ENCODE peak calls at places on chromosome 19, in four cellular contexts. One of them, this sample, is unnamed.

GRCh38 chr19:48637948-48638830 is 1.0 kb upstream of the DBP start:
- DNase-seq in nephron progenitor cell: peak
- DNase-seq in astrocyte of the spinal cord: peak
- DNase-seq in stomach: peak
- DNase-seq in this sample: peak

GRCh38 chr19:50478901-50479715 is 2.5 kb upstream of the GARIN5A start:
- DNase-seq in nephron progenitor cell: no peak
- DNase-seq in astrocyte of the spinal cord: peak
- DNase-seq in stomach: no peak
- DNase-seq in this sample: peak

GRCh38 chr19:43624933-43625332 is 5.5 kb upstream of the ZNF428 start:
- DNase-seq in nephron progenitor cell: peak
- DNase-seq in astrocyte of the spinal cord: no peak
- DNase-seq in stomach: peak
- DNase-seq in this sample: peak

GRCh38 chr19:49315111-49315510 is 9.9 kb downstream of the SLC6A16 start:
- DNase-seq in nephron progenitor cell: no peak
- DNase-seq in astrocyte of the spinal cord: no peak
- DNase-seq in stomach: no peak
- DNase-seq in this sample: no peak

GRCh38 chr19:13014921-13015280 is 19.6 kb downstream of the NFIX start:
- DNase-seq in nephron progenitor cell: no peak
- DNase-seq in astrocyte of the spinal cord: no peak
- DNase-seq in stomach: no peak
- DNase-seq in this sample: no peak

GRCh38 chr19:18772620-18773587 is 18.2 kb downstream of the COMP start:
- DNase-seq in nephron progenitor cell: no peak
- DNase-seq in astrocyte of the spinal cord: no peak
- DNase-seq in stomach: no peak
- DNase-seq in this sample: no peak

GRCh38 chr19:41753936-41754529 is 1.3 kb upstream of the CEACAM6 start:
- DNase-seq in nephron progenitor cell: peak
- DNase-seq in astrocyte of the spinal cord: peak
- DNase-seq in stomach: peak
- DNase-seq in this sample: peak

GRCh38 chr19:45528744-45529453 is 21.6 kb downstream of the VASP start:
- DNase-seq in nephron progenitor cell: peak
- DNase-seq in astrocyte of the spinal cord: peak
- DNase-seq in stomach: peak
- DNase-seq in this sample: peak

GRCh38 chr19:50657672-50658437 is 8.6 kb downstream of the C19orf81 start:
- DNase-seq in nephron progenitor cell: peak
- DNase-seq in astrocyte of the spinal cord: peak
- DNase-seq in stomach: peak
- DNase-seq in this sample: peak

GRCh38 chr19:35963514-35963913 is 27.3 kb downstream of the LRFN3 start:
- DNase-seq in nephron progenitor cell: peak
- DNase-seq in astrocyte of the spinal cord: peak
- DNase-seq in stomach: no peak
- DNase-seq in this sample: peak

GRCh38 chr19:46427518-46427917 is 1.2 kb downstream of the PNMA8C start:
- DNase-seq in nephron progenitor cell: no peak
- DNase-seq in astrocyte of the spinal cord: no peak
- DNase-seq in stomach: no peak
- DNase-seq in this sample: no peak

GRCh38 chr19:34733826-34734600 is at the start of gene ZNF181:
- DNase-seq in nephron progenitor cell: peak
- DNase-seq in astrocyte of the spinal cord: peak
- DNase-seq in stomach: peak
- DNase-seq in this sample: peak
- TF ChIP-seq CTCF in nephron progenitor cell: no peak
- TF ChIP-seq CTCF in astrocyte of the spinal cord: no peak
- TF ChIP-seq CTCF in stomach: no peak
- TF ChIP-seq CTCF in this sample: no peak

GRCh38 chr19:5269279-5269678 is 71.3 kb downstream of the PTPRS start:
- DNase-seq in nephron progenitor cell: no peak
- DNase-seq in astrocyte of the spinal cord: no peak
- DNase-seq in stomach: no peak
- DNase-seq in this sample: no peak

GRCh38 chr19:5273782-5274181 is 66.8 kb downstream of the PTPRS start:
- DNase-seq in nephron progenitor cell: no peak
- DNase-seq in astrocyte of the spinal cord: no peak
- DNase-seq in stomach: no peak
- DNase-seq in this sample: no peak

GRCh38 chr19:5268801-5269200 is 71.8 kb downstream of the PTPRS start:
- DNase-seq in nephron progenitor cell: no peak
- DNase-seq in astrocyte of the spinal cord: no peak
- DNase-seq in stomach: no peak
- DNase-seq in this sample: no peak

GRCh38 chr19:5269926-5270325 is 70.7 kb downstream of the PTPRS start:
- DNase-seq in nephron progenitor cell: no peak
- DNase-seq in astrocyte of the spinal cord: no peak
- DNase-seq in stomach: no peak
- DNase-seq in this sample: no peak

GRCh38 chr19:5271145-5271544 is 69.5 kb downstream of the PTPRS start:
- DNase-seq in nephron progenitor cell: no peak
- DNase-seq in astrocyte of the spinal cord: no peak
- DNase-seq in stomach: no peak
- DNase-seq in this sample: no peak
- TF ChIP-seq CTCF in nephron progenitor cell: peak
- TF ChIP-seq CTCF in astrocyte of the spinal cord: no peak
- TF ChIP-seq CTCF in stomach: no peak
- TF ChIP-seq CTCF in this sample: peak

GRCh38 chr19:4976412-4977298 is 7.7 kb downstream of the KDM4B start:
- DNase-seq in nephron progenitor cell: no peak
- DNase-seq in astrocyte of the spinal cord: peak
- DNase-seq in stomach: peak
- DNase-seq in this sample: peak

GRCh38 chr19:4979211-4979807 is 10.4 kb downstream of the KDM4B start:
- DNase-seq in nephron progenitor cell: no peak
- DNase-seq in astrocyte of the spinal cord: no peak
- DNase-seq in stomach: no peak
- DNase-seq in this sample: no peak

GRCh38 chr19:4974855-4975469 is 6.0 kb downstream of the KDM4B start:
- DNase-seq in nephron progenitor cell: no peak
- DNase-seq in astrocyte of the spinal cord: no peak
- DNase-seq in stomach: no peak
- DNase-seq in this sample: no peak

GRCh38 chr19:4980087-4980486 is 11.2 kb downstream of the KDM4B start:
- DNase-seq in nephron progenitor cell: no peak
- DNase-seq in astrocyte of the spinal cord: no peak
- DNase-seq in stomach: no peak
- DNase-seq in this sample: no peak

GRCh38 chr19:4977299-4978174 is 8.6 kb downstream of the KDM4B start:
- DNase-seq in nephron progenitor cell: no peak
- DNase-seq in astrocyte of the spinal cord: peak
- DNase-seq in stomach: peak
- DNase-seq in this sample: peak
- TF ChIP-seq CTCF in nephron progenitor cell: no peak
- TF ChIP-seq CTCF in astrocyte of the spinal cord: no peak
- TF ChIP-seq CTCF in stomach: no peak
- TF ChIP-seq CTCF in this sample: no peak

DNA sequence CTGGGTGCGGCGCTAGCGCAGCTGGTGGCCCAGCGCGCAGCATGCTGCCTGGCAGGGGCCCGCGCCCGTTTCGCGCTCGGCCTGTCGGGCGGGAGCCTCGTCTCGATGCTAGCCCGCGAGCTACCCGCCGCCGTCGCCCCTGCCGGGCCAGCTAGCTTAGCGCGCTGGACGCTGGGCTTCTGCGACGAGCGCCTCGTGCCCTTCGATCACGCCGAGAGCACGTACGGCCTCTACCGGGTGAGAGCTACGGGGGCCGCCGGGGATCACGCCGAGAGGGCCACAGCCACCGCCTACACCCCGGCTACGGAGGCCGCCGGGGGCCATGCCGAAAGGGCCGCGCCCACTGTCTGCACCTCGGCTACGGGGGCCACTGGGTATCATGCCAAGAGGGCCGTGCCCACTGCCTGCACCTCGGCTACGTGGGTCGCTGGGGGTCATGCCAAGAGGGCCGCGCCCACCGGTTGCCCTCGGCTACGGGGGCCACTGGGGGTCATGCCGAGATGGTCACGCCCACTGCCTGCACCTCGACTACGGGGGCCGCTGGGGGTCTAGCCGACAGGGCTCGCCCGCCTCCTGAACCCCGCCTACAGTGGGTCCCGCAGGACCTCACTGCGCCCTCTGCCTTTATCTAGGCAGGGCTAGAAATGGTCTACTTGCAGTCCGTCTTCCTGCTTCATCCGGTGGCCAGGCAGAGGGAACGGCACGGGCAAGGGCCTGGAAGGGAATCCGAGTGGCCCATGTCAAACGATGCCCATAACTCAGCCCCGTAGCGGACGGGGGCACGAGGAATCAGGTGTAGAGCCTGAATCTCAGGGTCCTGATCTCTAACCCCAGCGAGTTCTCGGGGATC is 500 bp downstream of the PGLS start:
- DNase-seq in nephron progenitor cell: peak
- DNase-seq in astrocyte of the spinal cord: peak
- DNase-seq in stomach: peak
- DNase-seq in this sample: peak
- TF ChIP-seq CTCF in nephron progenitor cell: no peak
- TF ChIP-seq CTCF in astrocyte of the spinal cord: no peak
- TF ChIP-seq CTCF in stomach: peak
- TF ChIP-seq CTCF in this sample: peak

GRCh38 chr19:40702337-40703012 is 12.0 kb upstream of the NUMBL start:
- DNase-seq in nephron progenitor cell: peak
- DNase-seq in astrocyte of the spinal cord: peak
- DNase-seq in stomach: peak
- DNase-seq in this sample: peak
- TF ChIP-seq CTCF in nephron progenitor cell: peak
- TF ChIP-seq CTCF in astrocyte of the spinal cord: peak
- TF ChIP-seq CTCF in stomach: peak
- TF ChIP-seq CTCF in this sample: peak

DNA sequence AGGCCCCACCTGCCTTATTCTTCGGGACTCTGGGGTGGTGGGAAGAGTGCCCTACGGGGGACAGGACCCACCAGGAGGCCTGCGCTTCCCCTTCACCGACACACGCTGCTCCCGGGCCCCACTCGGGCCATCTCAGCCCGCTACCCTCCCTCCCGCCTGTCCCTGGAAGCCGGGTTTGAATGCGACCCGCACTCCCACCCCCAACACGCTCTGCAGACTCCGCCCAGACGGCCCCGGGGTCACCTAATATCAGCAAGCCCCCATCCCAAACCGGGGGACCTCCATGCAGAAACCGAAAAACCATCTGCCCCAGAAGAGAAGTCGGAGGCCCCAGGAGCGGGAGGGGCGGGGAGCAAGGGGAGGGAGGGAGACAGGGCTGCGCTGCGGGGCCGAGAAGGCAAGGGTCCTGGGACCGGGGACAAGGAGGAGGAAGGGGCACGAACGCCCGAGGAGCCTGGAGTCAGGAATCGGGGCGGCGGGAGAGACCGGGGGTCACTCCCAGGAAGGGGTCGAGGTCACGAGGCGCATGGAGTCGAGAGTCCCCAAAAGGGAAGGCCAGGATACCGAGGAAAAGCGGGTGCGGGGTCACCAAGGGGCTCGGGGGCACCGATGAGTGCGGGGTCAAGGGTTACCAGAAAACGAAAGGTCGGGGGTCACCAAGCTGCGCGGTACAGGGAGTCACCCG is 766 bp downstream of the SBNO2 start:
- DNase-seq in nephron progenitor cell: peak
- DNase-seq in astrocyte of the spinal cord: no peak
- DNase-seq in stomach: no peak
- DNase-seq in this sample: no peak
- TF ChIP-seq CTCF in nephron progenitor cell: no peak
- TF ChIP-seq CTCF in astrocyte of the spinal cord: no peak
- TF ChIP-seq CTCF in stomach: no peak
- TF ChIP-seq CTCF in this sample: no peak

GRCh38 chr19:40443930-40444180 is 280 bp downstream of the SERTAD3 start:
- DNase-seq in nephron progenitor cell: no peak
- DNase-seq in astrocyte of the spinal cord: no peak
- DNase-seq in stomach: no peak
- DNase-seq in this sample: no peak

GRCh38 chr19:40443131-40443929 is 805 bp downstream of the SERTAD3 start:
- DNase-seq in nephron progenitor cell: peak
- DNase-seq in astrocyte of the spinal cord: peak
- DNase-seq in stomach: peak
- DNase-seq in this sample: peak

GRCh38 chr19:40445006-40445312 is 824 bp upstream of the SERTAD3 start:
- DNase-seq in nephron progenitor cell: no peak
- DNase-seq in astrocyte of the spinal cord: no peak
- DNase-seq in stomach: no peak
- DNase-seq in this sample: no peak

GRCh38 chr19:40445637-40445944 is 1.5 kb upstream of the SERTAD3 start:
- DNase-seq in nephron progenitor cell: no peak
- DNase-seq in astrocyte of the spinal cord: no peak
- DNase-seq in stomach: no peak
- DNase-seq in this sample: no peak

DNA sequence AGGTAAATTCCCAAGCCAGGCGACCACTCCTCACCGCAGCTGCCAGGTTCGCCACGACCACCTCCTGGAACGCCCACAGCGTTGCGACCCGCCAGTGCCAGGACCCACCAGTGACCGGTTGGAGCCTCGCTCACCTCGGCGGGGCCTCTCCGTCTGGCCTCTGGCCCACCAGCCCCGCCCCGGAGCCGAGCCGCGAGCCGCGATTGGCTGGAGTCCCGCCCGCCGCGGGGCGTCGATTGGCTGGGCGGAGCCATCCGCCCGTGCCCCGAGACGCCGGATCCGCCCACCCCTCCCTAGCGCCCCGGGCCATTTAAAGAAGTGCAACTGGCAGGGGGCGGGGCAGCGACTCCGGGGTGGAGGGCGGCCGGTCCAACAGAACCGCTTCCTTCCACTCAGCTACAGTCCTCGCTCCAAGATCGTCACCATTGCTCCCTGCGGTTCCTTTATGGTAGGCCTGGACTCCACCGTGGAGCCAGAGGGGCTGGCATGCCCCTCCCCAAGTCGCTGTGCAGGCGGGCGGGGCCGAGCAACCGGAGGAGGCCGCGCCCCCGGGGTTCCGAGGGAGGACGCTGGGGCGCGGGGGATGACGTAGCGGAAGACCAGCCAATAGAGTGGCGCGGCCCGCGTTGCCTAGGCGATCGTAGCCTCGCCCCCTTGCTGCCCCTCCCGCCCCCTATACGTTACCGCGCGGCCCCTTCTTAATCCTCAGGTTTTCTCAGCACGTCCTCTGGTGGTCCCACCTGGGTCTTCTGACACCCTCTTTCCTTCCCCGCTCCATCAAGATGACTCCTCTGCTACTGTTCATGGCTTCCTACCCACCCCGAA is at the start of gene SERTAD3:
- DNase-seq in nephron progenitor cell: peak
- DNase-seq in astrocyte of the spinal cord: peak
- DNase-seq in stomach: peak
- DNase-seq in this sample: peak
- TF ChIP-seq CTCF in nephron progenitor cell: no peak
- TF ChIP-seq CTCF in astrocyte of the spinal cord: peak
- TF ChIP-seq CTCF in stomach: peak
- TF ChIP-seq CTCF in this sample: peak